ENCODE peak calls at places on chromosome 9, in six cellular contexts. M is CD8-positive, alpha-beta T cell; L is tibial artery; W is SJSA1; S is aorta; C is PC-9. X is an unnamed sample.

GRCh38 chr9:76394896-76395244 is 644 bp upstream of the RFK start:
- DNase-seq in M (peak), L (peak), W (peak), S (peak), C (peak), X (peak)

GRCh38 chr9:108434502-108434901 is 421.3 kb downstream of the ACTL7B start:
- DNase-seq in M (no peak), L (no peak), W (no peak), S (no peak), C (no peak), X (no peak)

GRCh38 chr9:69671291-69671903 is 774 bp downstream of the APBA1 start:
- DNase-seq in M (no peak), L (peak), W (no peak), S (no peak), C (no peak), X (no peak)

GRCh38 chr9:18746631-18747030 is 272.7 kb downstream of the ADAMTSL1 start:
- DNase-seq in M (no peak), L (no peak), W (no peak), S (no peak), C (no peak), X (no peak)

GRCh38 chr9:82466616-82467251 is 478.2 kb downstream of the SPATA31D1 start:
- DNase-seq in M (no peak), L (no peak), W (no peak), S (peak), C (no peak), X (no peak)

GRCh38 chr9:15386465-15386864 is 36.2 kb upstream of the SNAPC3 start:
- DNase-seq in M (no peak), L (no peak), W (no peak), S (no peak), C (no peak), X (no peak)

GRCh38 chr9:114607671-114608524 is 3.2 kb upstream of the TMEM268 start:
- DNase-seq in M (no peak), L (no peak), W (no peak), S (no peak), C (no peak), X (no peak)

GRCh38 chr9:124399323-124399962 is 15.8 kb downstream of the PSMB7 start:
- DNase-seq in M (no peak), L (peak), W (peak), S (no peak), C (no peak), X (no peak)

GRCh38 chr9:5851445-5851844 is 18.5 kb upstream of the ERMP1 start:
- DNase-seq in M (peak), L (no peak), W (no peak), S (no peak), C (peak), X (no peak)

GRCh38 chr9:69546265-69546664 is 125.9 kb downstream of the APBA1 start:
- DNase-seq in M (no peak), L (no peak), W (no peak), S (no peak), C (no peak), X (no peak)

GRCh38 chr9:82606071-82606470 is 456.9 kb downstream of the RASEF start:
- DNase-seq in M (no peak), L (no peak), W (no peak), S (no peak), C (no peak), X (no peak)

GRCh38 chr9:133370680-133371079 is 5.2 kb downstream of the SURF4 start:
- DNase-seq in M (peak), L (no peak), W (no peak), S (no peak), C (no peak), X (no peak)

GRCh38 chr9:4866239-4866969 is 73.7 kb downstream of the RCL1 start:
- DNase-seq in M (no peak), L (no peak), W (no peak), S (no peak), C (no peak), X (no peak)

GRCh38 chr9:135783540-135784245 is 81.7 kb downstream of the KCNT1 start:
- DNase-seq in M (no peak), L (no peak), W (no peak), S (no peak), C (no peak), X (no peak)

GRCh38 chr9:107235765-107236442 is 47.2 kb upstream of the RAD23B start:
- DNase-seq in M (no peak), L (no peak), W (no peak), S (no peak), C (no peak), X (no peak)

GRCh38 chr9:127090341-127090985 is 32.0 kb downstream of the ANGPTL2 start:
- DNase-seq in M (no peak), L (no peak), W (no peak), S (no peak), C (no peak), X (no peak)

GRCh38 chr9:132032584-132032945 is 47.1 kb downstream of the MED27 start:
- DNase-seq in M (no peak), L (no peak), W (no peak), S (no peak), C (no peak), X (no peak)

GRCh38 chr9:123710299-123710698 is 219.6 kb downstream of the DENND1A start:
- DNase-seq in M (no peak), L (no peak), W (peak), S (no peak), C (no peak), X (no peak)

GRCh38 chr9:7777776-7778175 is 21.8 kb downstream of the DMAC1 start:
- DNase-seq in M (no peak), L (no peak), W (no peak), S (no peak), C (no peak), X (no peak)

GRCh38 chr9:78678901-78679300 is 382.0 kb downstream of the PSAT1 start:
- DNase-seq in M (no peak), L (no peak), W (no peak), S (no peak), C (no peak), X (no peak)

GRCh38 chr9:82020341-82020740 is 31.8 kb downstream of the SPATA31D1 start:
- DNase-seq in M (no peak), L (no peak), W (no peak), S (no peak), C (no peak), X (no peak)

GRCh38 chr9:81776390-81776789 is 87.0 kb upstream of the TLE1 start:
- DNase-seq in M (no peak), L (no peak), W (no peak), S (no peak), C (no peak), X (no peak)

GRCh38 chr9:94804316-94804715 is 77.8 kb downstream of the AOPEP start:
- DNase-seq in M (no peak), L (no peak), W (no peak), S (no peak), C (no peak), X (no peak)

GRCh38 chr9:14366071-14366470 is 52.1 kb upstream of the NFIB start:
- DNase-seq in M (no peak), L (peak), W (peak), S (no peak), C (no peak), X (peak)

GRCh38 chr9:124197177-124198095 is 60.3 kb upstream of the NEK6 start:
- DNase-seq in M (no peak), L (peak), W (no peak), S (no peak), C (no peak), X (peak)

GRCh38 chr9:78122631-78123030 is 91.0 kb upstream of the GNAQ start:
- DNase-seq in M (no peak), L (no peak), W (no peak), S (no peak), C (peak), X (no peak)

GRCh38 chr9:131836021-131836420 is 96.1 kb upstream of the RAPGEF1 start:
- DNase-seq in M (no peak), L (no peak), W (no peak), S (no peak), C (no peak), X (peak)

GRCh38 chr9:90526386-90526785 is 116.2 kb downstream of the DIRAS2 start:
- DNase-seq in M (no peak), L (no peak), W (no peak), S (no peak), C (no peak), X (no peak)

GRCh38 chr9:109745335-109746283 is 34.4 kb upstream of the PALM2AKAP2 start:
- DNase-seq in M (no peak), L (peak), W (peak), S (peak), C (no peak), X (no peak)
- H3K4me3 ChIP-seq in M (no peak), L (no peak), W (no peak), S (peak), C (no peak), X (no peak)

GRCh38 chr9:111904889-111905288 is 8.3 kb downstream of the UGCG start:
- DNase-seq in M (no peak), L (no peak), W (no peak), S (no peak), C (no peak), X (no peak)

GRCh38 chr9:111900081-111900805 is 3.6 kb downstream of the UGCG start:
- DNase-seq in M (no peak), L (no peak), W (no peak), S (no peak), C (no peak), X (no peak)

GRCh38 chr9:111900934-111901612 is 4.5 kb downstream of the UGCG start:
- DNase-seq in M (no peak), L (no peak), W (no peak), S (no peak), C (no peak), X (no peak)

GRCh38 chr9:111902396-111903147 is 6.0 kb downstream of the UGCG start:
- DNase-seq in M (no peak), L (no peak), W (no peak), S (no peak), C (no peak), X (no peak)

GRCh38 chr9:111903996-111904395 is 7.4 kb downstream of the UGCG start:
- DNase-seq in M (no peak), L (no peak), W (no peak), S (no peak), C (no peak), X (no peak)
- H3K4me3 ChIP-seq in M (no peak), L (no peak), W (no peak), S (no peak), C (no peak), X (peak)

GRCh38 chr9:112810696-112811490 is 60.3 kb downstream of the SNX30 start:
- DNase-seq in M (no peak), L (no peak), W (no peak), S (no peak), C (no peak), X (no peak)

GRCh38 chr9:112811518-112811917 is 61.0 kb downstream of the SNX30 start:
- DNase-seq in M (no peak), L (no peak), W (no peak), S (no peak), C (no peak), X (no peak)

DNA sequence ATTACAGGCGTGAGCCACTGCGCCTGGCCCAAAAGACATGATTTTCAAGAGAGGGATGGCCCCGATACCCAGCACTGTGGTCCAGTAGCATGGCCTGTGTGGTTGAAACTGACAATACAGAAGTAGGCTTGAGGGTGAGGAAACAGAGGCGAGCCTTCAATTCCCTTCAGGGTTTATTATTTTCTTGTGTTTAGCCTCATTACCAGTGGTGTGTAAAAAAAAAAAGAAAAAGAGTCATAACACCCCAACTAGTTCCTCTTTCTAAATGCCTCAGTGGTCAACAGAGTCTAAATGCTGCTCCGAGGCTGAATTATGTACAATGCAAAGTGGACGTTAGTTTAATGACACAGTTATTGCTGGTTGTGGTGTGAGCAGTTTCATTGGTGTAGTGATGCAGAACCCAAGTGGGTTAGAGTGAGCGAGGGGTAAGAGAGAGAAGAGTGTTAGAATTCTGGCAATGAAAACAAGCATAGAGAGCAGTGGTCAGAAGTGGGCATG is 58.8 kb downstream of the SNX30 start:
- DNase-seq in M (no peak), L (no peak), W (no peak), S (no peak), C (no peak), X (no peak)
- H3K4me3 ChIP-seq in M (no peak), L (no peak), W (no peak), S (no peak), C (no peak), X (no peak)

DNA sequence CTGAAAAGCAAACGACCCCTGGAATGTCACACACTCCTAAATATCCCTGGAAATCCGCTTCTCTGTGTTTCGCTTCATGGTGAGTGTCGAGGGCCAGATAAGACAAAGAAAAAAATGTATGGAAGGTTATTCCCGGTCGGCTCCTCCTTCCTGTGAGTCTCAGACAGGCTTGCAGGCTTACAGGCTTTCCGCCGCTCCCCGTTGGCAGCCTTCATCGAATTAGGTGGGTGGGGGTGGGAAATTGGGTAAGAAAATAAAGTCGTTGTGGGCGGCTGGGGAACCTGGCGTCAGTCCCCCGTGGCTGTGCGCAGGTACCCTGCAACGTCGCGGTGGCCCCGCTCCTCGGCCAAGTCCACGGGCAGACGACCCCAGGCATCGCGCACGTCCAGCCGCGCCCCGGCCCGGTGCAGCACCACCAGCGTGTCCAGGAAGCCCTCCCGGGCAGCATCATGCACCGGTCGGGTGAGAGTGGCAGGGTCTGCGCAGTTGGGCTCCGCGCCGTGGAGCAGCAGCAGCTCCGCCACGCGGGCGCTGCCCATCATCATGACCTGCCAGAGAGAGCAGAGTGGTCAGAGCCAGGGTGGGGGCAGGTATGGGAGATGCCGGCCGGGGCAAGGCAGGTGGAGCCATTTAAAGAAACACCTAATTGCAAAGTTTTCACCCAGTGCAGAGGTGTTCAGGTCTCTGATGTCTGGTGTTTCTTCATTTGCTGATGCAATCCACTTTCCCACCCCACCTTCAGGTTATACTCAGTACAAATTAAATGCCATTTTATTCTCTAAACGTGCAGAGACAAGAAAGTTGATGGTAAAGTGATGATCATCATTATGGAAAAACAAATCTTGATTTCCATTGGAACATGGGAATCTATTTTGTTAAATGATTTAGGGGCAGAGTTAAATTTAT is 3.2 kb downstream of the CDKN2B start:
- DNase-seq in M (no peak), L (no peak), W (no peak), S (peak), C (no peak), X (no peak)
- H3K4me3 ChIP-seq in M (no peak), L (no peak), W (no peak), S (no peak), C (peak), X (no peak)

DNA sequence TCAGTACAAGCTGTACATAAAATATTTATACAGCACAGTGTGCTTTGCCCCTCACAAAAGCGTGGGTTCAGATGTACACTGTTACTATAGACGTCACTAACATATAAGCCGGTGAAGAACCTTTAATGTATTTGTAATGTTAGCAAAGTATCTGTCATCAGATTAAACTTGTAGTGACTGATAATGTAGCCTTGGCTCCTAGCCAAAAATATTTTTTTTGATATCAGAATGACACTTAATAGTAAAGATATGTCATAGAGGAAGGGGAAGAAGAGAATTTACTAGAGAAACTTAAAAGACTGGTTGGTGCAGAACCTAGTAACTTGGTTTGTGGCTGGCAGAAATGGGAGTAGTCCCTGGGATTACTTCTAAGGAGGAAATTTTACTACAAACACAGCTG is 258.7 kb upstream of the DMRT1 start:
- DNase-seq in M (no peak), L (no peak), W (no peak), S (no peak), C (no peak), X (no peak)
- H3K4me3 ChIP-seq in M (no peak), L (no peak), W (no peak), S (no peak), C (no peak), X (no peak)

GRCh38 chr9:88920645-88921044 is 70.6 kb upstream of the S1PR3 start:
- DNase-seq in M (no peak), L (no peak), W (no peak), S (no peak), C (no peak), X (no peak)

GRCh38 chr9:88917375-88917774 is 73.9 kb upstream of the S1PR3 start:
- DNase-seq in M (no peak), L (no peak), W (no peak), S (no peak), C (no peak), X (no peak)

GRCh38 chr9:88925471-88925870 is 65.8 kb upstream of the S1PR3 start:
- DNase-seq in M (no peak), L (no peak), W (no peak), S (no peak), C (no peak), X (no peak)

GRCh38 chr9:88923653-88924284 is 67.5 kb upstream of the S1PR3 start:
- DNase-seq in M (no peak), L (no peak), W (peak), S (no peak), C (no peak), X (no peak)

GRCh38 chr9:88922091-88922490 is 69.2 kb upstream of the S1PR3 start:
- DNase-seq in M (peak), L (no peak), W (no peak), S (no peak), C (no peak), X (no peak)
- H3K4me3 ChIP-seq in M (peak), L (no peak), W (no peak), S (no peak), C (no peak), X (no peak)

DNA sequence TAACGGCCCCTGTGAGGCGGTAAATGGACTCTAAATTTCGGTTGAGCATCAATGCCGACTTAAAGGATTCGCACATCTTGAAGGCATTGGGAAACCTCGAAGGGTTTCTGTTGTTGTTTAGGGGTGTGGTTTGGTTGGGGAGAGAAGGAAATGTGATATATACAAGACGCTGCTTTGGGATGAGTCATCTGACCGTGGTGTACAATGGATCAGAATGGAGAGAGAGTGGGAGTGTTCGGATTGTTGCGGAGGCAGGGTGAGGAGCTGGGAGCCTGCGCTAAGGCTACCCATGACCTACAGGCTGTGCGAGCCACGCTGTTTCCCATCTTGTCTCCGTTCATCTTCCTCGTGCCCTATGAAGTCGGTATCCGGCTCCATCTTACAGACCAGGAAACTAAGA is 60.3 kb upstream of the ERCC6L2 start:
- DNase-seq in M (no peak), L (no peak), W (peak), S (no peak), C (no peak), X (no peak)
- H3K4me3 ChIP-seq in M (no peak), L (no peak), W (no peak), S (no peak), C (no peak), X (no peak)

DNA sequence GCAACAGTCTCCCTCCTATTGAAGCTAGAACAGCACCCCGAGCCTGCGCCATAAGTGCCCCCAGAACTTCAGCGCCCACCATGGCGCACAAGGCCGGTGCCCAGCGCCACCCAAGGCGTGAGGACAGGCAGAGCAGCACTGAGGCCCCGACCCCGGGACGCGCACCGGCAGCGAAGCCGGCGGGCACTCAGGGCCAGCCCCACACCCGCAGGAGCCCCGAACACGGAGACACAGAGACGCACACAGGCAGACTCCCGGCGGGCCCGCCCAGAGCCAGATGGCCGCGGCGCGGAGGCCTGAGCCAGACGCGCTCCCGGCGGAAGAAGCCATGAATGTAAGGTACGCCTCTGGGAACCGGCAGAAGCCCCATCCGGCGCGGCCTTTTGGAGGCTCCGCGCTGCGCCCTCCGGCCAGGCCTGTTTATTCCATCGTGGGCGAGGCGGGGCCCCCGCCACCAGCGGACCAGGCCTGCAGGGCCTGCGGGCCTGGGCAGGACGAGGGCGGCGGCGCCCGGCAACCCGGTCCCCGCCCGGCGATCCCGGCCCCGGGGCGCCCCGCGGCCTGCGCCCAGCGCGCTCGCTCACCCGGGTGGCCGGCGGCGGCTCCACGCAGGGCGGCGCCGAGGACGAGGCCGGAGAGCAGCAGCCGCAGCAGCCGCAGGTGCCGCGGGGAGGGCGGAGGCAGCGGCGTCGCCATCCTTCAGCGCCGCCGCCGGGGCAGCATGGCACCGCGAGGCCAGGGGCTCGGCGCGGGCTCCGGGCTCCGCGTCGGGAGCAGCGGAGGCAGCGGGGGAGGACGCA is 483 bp downstream of the NPDC1 start:
- DNase-seq in M (no peak), L (no peak), W (no peak), S (peak), C (no peak), X (no peak)
- H3K4me3 ChIP-seq in M (peak), L (peak), W (no peak), S (peak), C (peak), X (peak)